ENCODE peak calls at places on chromosome 15, in ten cellular contexts. J is HepG2, H is SK-N-SH, Y is AG04450, M is endodermal cell, V is mesothelial cell of epicardium, E is bronchial epithelial cell, O is choroid plexus epithelial cell, S is transverse colon, X is HCT116. D is an unnamed sample.

GRCh38 chr15:65370885-65371284 is 6.9 kb downstream of the IGDCC3 start:
- DNase-seq in S (no peak), O (no peak), H (no peak), M (peak; percentile 22), X (no peak), J (no peak), E (no peak), V (no peak), Y (no peak), D (no peak)

GRCh38 chr15:48416301-48416700 is 85.1 kb downstream of the DUT start:
- DNase-seq in O (no peak), M (no peak), V (no peak), H (no peak), E (no peak), X (no peak), S (no peak), J (no peak), Y (no peak), D (no peak)

GRCh38 chr15:65870889-65871533 is 1.7 kb downstream of the RAB11A start:
- DNase-seq in J (peak; percentile 40), V (no peak), S (no peak), H (peak; percentile 38), Y (no peak), O (peak; percentile 87), X (no peak), E (peak; percentile 90), M (no peak), D (no peak)

GRCh38 chr15:91857772-91858171 is 4.3 kb downstream of the SLCO3A1 start:
- DNase-seq in J (no peak), E (no peak), Y (no peak), V (no peak), S (no peak), H (no peak), O (no peak), M (no peak), X (no peak), D (no peak)

GRCh38 chr15:66908503-66909095 is 156.8 kb upstream of the SMAD3 start:
- DNase-seq in M (peak; percentile 48), X (no peak), V (no peak), S (no peak), O (no peak), E (no peak), J (no peak), H (no peak), Y (no peak), D (no peak)

GRCh38 chr15:65056868-65057548 is 10.8 kb downstream of the RASL12 start:
- DNase-seq in J (peak; percentile 96), X (peak; percentile 51), H (peak; percentile 12), V (no peak), S (peak; percentile 57), M (no peak), E (no peak), O (peak; percentile 65), Y (no peak), D (no peak)

GRCh38 chr15:47614341-47614740 is 103.0 kb upstream of the SEMA6D start:
- DNase-seq in S (no peak), J (no peak), Y (no peak), O (no peak), H (no peak), E (no peak), V (no peak), M (no peak), X (no peak), D (no peak)

GRCh38 chr15:101318810-101319200 is 23.8 kb upstream of the SNRPA1 start:
- DNase-seq in V (no peak), O (no peak), Y (no peak), H (peak; percentile 57), X (no peak), J (no peak), S (no peak), E (no peak), M (no peak), D (no peak)

GRCh38 chr15:101115887-101116680 is 135.8 kb downstream of the CHSY1 start:
- DNase-seq in J (no peak), M (peak; percentile 41), Y (no peak), V (no peak), O (peak; percentile 69), E (no peak), H (no peak), X (no peak), S (no peak), D (no peak)

GRCh38 chr15:96353378-96353930 is 23.0 kb downstream of the NR2F2 start:
- DNase-seq in Y (no peak), S (no peak), M (no peak), E (no peak), H (no peak), X (no peak), J (no peak), V (no peak), O (no peak), D (no peak)

GRCh38 chr15:96354731-96355560 is 24.4 kb downstream of the NR2F2 start:
- DNase-seq in H (no peak), X (no peak), V (no peak), Y (no peak), O (peak; percentile 95), J (peak; percentile 56), S (no peak), E (peak; percentile 76), M (no peak), D (no peak)

GRCh38 chr15:96355561-96356129 is 25.1 kb downstream of the NR2F2 start:
- DNase-seq in H (no peak), J (no peak), V (no peak), S (no peak), M (no peak), Y (no peak), O (no peak), X (no peak), E (no peak), D (no peak)

GRCh38 chr15:96352594-96353377 is 22.3 kb downstream of the NR2F2 start:
- DNase-seq in O (peak; percentile 73), V (no peak), X (no peak), J (no peak), M (no peak), Y (no peak), H (no peak), E (no peak), S (no peak), D (no peak)

GRCh38 chr15:96353931-96354730 is 23.6 kb downstream of the NR2F2 start:
- DNase-seq in E (no peak), O (peak; percentile 79), Y (no peak), M (peak; percentile 85), V (peak; percentile 60), X (no peak), H (no peak), J (no peak), S (no peak), D (no peak)
- TF ChIP-seq CTCF in E (peak; percentile 38), O (peak; percentile 84), Y (peak; percentile 78), M (peak; percentile 81), V (peak; percentile 53), X (no peak), H (peak; percentile 61), J (peak; percentile 60), S (no peak), D (peak; percentile 35)

GRCh38 chr15:27019687-27020086 is 48.7 kb downstream of the GABRG3 start:
- DNase-seq in O (no peak), V (no peak), H (no peak), J (no peak), E (no peak), X (no peak), S (no peak), M (no peak), Y (no peak), D (no peak)

GRCh38 chr15:27017168-27017809 is 46.3 kb downstream of the GABRG3 start:
- DNase-seq in Y (peak; percentile 47), O (peak; percentile 54), J (peak; percentile 73), M (peak; percentile 96), S (no peak), X (no peak), H (peak; percentile 87), E (peak; percentile 29), V (peak; percentile 77), D (no peak)
- TF ChIP-seq CTCF in Y (peak; percentile 90), O (peak; percentile 48), J (peak; percentile 83), M (peak; percentile 96), S (no peak), X (peak; percentile 63), H (peak; percentile 70), E (peak; percentile 45), V (peak; percentile 78), D (peak; percentile 56)

DNA sequence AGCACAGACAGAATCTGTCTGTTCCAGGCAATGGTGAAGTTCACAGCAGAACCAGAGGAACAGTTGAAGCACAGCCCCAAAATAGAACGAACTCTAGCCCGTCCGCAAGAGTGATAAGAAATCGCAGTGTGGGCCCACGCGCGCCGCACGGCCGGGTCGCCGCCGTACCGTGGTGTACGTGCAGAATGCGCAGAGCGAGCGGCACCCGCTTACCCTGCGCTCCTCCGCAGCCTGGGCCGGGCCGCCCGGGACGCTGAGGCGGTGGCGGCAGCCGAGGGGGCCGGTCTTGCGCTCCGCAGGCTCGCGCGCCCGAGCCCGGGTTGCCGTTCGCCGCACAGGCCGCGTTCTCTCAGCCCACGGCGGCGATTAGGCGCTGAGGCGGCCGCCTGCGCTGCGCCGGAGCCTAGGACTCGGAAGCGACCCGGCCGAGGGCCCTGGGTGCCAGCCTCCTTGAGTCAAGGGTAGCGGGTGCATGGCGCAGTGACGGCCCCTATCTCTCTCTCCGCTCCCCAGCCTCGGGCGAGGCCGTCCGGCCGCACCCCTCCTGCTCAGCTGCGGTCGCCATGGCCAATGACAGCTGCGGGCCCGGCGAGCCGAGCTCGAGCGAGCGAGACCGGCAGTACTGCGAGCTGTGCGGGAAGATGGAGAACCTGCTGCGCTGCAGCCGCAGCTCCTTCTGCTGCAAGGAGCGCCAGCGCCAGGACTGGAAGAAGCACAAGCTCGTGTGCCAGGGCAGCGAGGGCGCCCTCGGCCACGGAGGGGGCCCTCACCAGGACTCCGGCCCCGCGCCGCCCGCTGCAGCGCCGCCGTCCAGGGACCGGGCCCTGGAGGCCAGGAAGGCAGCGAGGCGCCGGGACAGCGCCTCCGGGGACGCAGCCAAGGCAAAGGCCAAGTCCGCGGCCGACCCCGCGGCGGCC is 20.5 kb downstream of the WDR73 start:
- DNase-seq in J (peak; percentile 18), H (peak; percentile 81), V (peak; percentile 80), E (peak; percentile 58), Y (no peak), X (no peak), M (peak; percentile 89), S (peak; percentile 79), O (peak; percentile 76), D (peak; percentile 23)
- TF ChIP-seq CTCF in J (no peak), H (no peak), V (no peak), E (no peak), Y (no peak), X (no peak), M (peak; percentile 21), S (no peak), O (no peak), D (no peak)

DNA sequence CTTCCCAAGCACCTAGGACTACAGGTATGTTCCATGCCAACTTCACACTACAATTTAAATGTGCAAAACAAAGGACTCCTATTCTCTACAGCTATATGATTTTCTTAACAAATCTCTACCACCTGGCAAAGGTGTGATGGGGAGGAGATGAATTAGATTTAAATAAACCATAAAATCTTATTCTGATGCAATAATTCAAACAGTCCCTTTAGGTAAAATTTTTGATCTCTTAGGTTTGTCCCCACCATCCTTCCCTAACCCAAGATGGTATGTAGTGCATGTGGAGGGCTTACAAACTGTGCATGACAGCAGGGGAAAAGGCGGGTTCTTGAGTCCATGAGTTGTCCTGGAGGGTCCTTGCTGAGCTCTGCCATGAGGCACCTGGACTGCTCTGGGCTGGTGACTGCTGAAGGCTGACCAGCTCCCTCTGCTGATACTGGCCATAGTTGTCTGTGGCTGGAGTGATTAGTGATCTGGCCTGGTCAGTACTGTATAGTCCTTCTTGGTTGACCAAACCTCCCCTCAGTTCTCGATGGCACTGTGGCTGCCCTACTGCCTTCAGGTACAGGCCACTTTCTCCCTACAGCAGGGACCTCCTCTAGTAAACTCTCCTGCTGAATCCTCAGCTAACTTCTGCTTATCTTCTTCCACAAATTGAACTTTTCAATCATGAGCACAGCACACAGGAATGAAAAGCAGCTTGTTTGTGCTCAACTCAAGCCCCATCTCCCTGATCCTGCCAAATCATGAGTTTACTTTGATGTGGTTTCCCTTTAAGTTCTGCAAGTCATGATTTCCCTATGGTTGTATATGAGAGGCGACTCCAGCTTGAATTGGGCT is 30.1 kb downstream of the CFAP161 start:
- DNase-seq in S (no peak), J (no peak), Y (peak; percentile 90), O (peak; percentile 93), E (peak; percentile 45), M (no peak), V (no peak), H (no peak), X (no peak), D (no peak)
- TF ChIP-seq CTCF in S (no peak), J (peak; percentile 19), Y (peak; percentile 41), O (peak; percentile 49), E (no peak), M (peak; percentile 40), V (no peak), H (peak; percentile 8), X (no peak), D (no peak)

D was measured in esophagus squamous epithelium.